ENCODE peak calls at places on chromosomes 12 and 14, in six cellular contexts. One of them, this sample, is unnamed.
A peak's percentile ranks its signal among the peaks of the same experiment; 100 is the strongest.

GRCh38 chr14:88095791-88096190 is 90.9 kb downstream of the GPR65 start:
- DNase-seq in foreskin fibroblast: no peak
- DNase-seq in tibial artery: no peak
- DNase-seq in astrocyte of the spinal cord: no peak
- DNase-seq in fibroblast of pulmonary artery: no peak
- DNase-seq in lower lobe of right lung: no peak
- DNase-seq in this sample: no peak

GRCh38 chr12:18546399-18546798 is 191.4 kb downstream of the PLCZ1 start:
- DNase-seq in foreskin fibroblast: peak; percentile 83
- DNase-seq in lower lobe of right lung: no peak
- DNase-seq in astrocyte of the spinal cord: peak; percentile 10
- DNase-seq in tibial artery: no peak
- DNase-seq in fibroblast of pulmonary artery: peak; percentile 80
- DNase-seq in this sample: peak; percentile 63

GRCh38 chr12:117408161-117408791 is 46.9 kb upstream of the NOS1 start:
- DNase-seq in lower lobe of right lung: peak; percentile 58
- DNase-seq in foreskin fibroblast: peak; percentile 1
- DNase-seq in astrocyte of the spinal cord: peak; percentile 45
- DNase-seq in tibial artery: no peak
- DNase-seq in fibroblast of pulmonary artery: peak; percentile 5
- DNase-seq in this sample: peak; percentile 84

GRCh38 chr12:1619599-1619998 is 9.4 kb upstream of the WNT5B start:
- DNase-seq in foreskin fibroblast: no peak
- DNase-seq in lower lobe of right lung: peak; percentile 80
- DNase-seq in tibial artery: peak; percentile 75
- DNase-seq in fibroblast of pulmonary artery: no peak
- DNase-seq in astrocyte of the spinal cord: no peak
- DNase-seq in this sample: no peak

GRCh38 chr14:90518941-90519256 is 122.1 kb downstream of the CALM1 start:
- DNase-seq in foreskin fibroblast: peak; percentile 16
- DNase-seq in fibroblast of pulmonary artery: no peak
- DNase-seq in tibial artery: no peak
- DNase-seq in astrocyte of the spinal cord: no peak
- DNase-seq in lower lobe of right lung: peak; percentile 39
- DNase-seq in this sample: peak; percentile 10

GRCh38 chr12:16880864-16881285 is 274.9 kb upstream of the LMO3 start:
- DNase-seq in tibial artery: no peak
- DNase-seq in lower lobe of right lung: no peak
- DNase-seq in foreskin fibroblast: no peak
- DNase-seq in fibroblast of pulmonary artery: no peak
- DNase-seq in astrocyte of the spinal cord: no peak
- DNase-seq in this sample: no peak

GRCh38 chr14:92615451-92615850 is 101.9 kb downstream of the RIN3 start:
- DNase-seq in foreskin fibroblast: no peak
- DNase-seq in tibial artery: no peak
- DNase-seq in lower lobe of right lung: no peak
- DNase-seq in astrocyte of the spinal cord: no peak
- DNase-seq in fibroblast of pulmonary artery: no peak
- DNase-seq in this sample: no peak

GRCh38 chr12:48696626-48697025 is 14.6 kb upstream of the KANSL2 start:
- DNase-seq in fibroblast of pulmonary artery: no peak
- DNase-seq in foreskin fibroblast: no peak
- DNase-seq in astrocyte of the spinal cord: no peak
- DNase-seq in lower lobe of right lung: no peak
- DNase-seq in tibial artery: no peak
- DNase-seq in this sample: no peak

GRCh38 chr14:70027785-70028428 is 148.7 kb downstream of the SMOC1 start:
- DNase-seq in fibroblast of pulmonary artery: peak; percentile 50
- DNase-seq in lower lobe of right lung: peak; percentile 72
- DNase-seq in astrocyte of the spinal cord: peak; percentile 50
- DNase-seq in foreskin fibroblast: peak; percentile 63
- DNase-seq in tibial artery: peak; percentile 79
- DNase-seq in this sample: peak; percentile 26

GRCh38 chr12:25496098-25496587 is 56.9 kb downstream of the LMNTD1 start:
- DNase-seq in tibial artery: no peak
- DNase-seq in astrocyte of the spinal cord: no peak
- DNase-seq in lower lobe of right lung: no peak
- DNase-seq in foreskin fibroblast: peak; percentile 81
- DNase-seq in fibroblast of pulmonary artery: peak; percentile 18
- DNase-seq in this sample: peak; percentile 73

GRCh38 chr14:105070760-105071137 is 5.5 kb upstream of the GPR132 start:
- DNase-seq in lower lobe of right lung: no peak
- DNase-seq in fibroblast of pulmonary artery: no peak
- DNase-seq in tibial artery: no peak
- DNase-seq in foreskin fibroblast: peak; percentile 33
- DNase-seq in astrocyte of the spinal cord: no peak
- DNase-seq in this sample: no peak

GRCh38 chr12:75870878-75871277 is 160.7 kb downstream of the PHLDA1 start:
- DNase-seq in lower lobe of right lung: no peak
- DNase-seq in foreskin fibroblast: peak; percentile 48
- DNase-seq in fibroblast of pulmonary artery: no peak
- DNase-seq in tibial artery: no peak
- DNase-seq in astrocyte of the spinal cord: peak; percentile 59
- DNase-seq in this sample: no peak

GRCh38 chr14:69045857-69046351 is 66.8 kb upstream of the ACTN1 start:
- DNase-seq in lower lobe of right lung: no peak
- DNase-seq in fibroblast of pulmonary artery: peak; percentile 52
- DNase-seq in tibial artery: peak; percentile 78
- DNase-seq in astrocyte of the spinal cord: peak; percentile 80
- DNase-seq in foreskin fibroblast: peak; percentile 58
- DNase-seq in this sample: peak; percentile 22

GRCh38 chr14:66380143-66380542 is 106.0 kb upstream of the CCDC196 start:
- DNase-seq in fibroblast of pulmonary artery: peak; percentile 45
- DNase-seq in foreskin fibroblast: no peak
- DNase-seq in astrocyte of the spinal cord: no peak
- DNase-seq in tibial artery: no peak
- DNase-seq in lower lobe of right lung: no peak
- DNase-seq in this sample: no peak

GRCh38 chr12:62602445-62603060 is 135.9 kb downstream of the MON2 start:
- DNase-seq in tibial artery: peak; percentile 93
- DNase-seq in lower lobe of right lung: peak; percentile 94
- DNase-seq in fibroblast of pulmonary artery: peak; percentile 91
- DNase-seq in foreskin fibroblast: peak; percentile 94
- DNase-seq in astrocyte of the spinal cord: peak; percentile 95
- DNase-seq in this sample: peak; percentile 93

GRCh38 chr12:128852885-128853284 is 393 bp upstream of the GLT1D1 start:
- DNase-seq in lower lobe of right lung: no peak
- DNase-seq in astrocyte of the spinal cord: no peak
- DNase-seq in tibial artery: peak; percentile 55
- DNase-seq in foreskin fibroblast: no peak
- DNase-seq in fibroblast of pulmonary artery: no peak
- DNase-seq in this sample: no peak

GRCh38 chr12:103924761-103925641 is 5.2 kb upstream of the HSP90B1 start:
- DNase-seq in lower lobe of right lung: no peak
- DNase-seq in fibroblast of pulmonary artery: peak; percentile 82
- DNase-seq in foreskin fibroblast: peak; percentile 86
- DNase-seq in astrocyte of the spinal cord: peak; percentile 94
- DNase-seq in tibial artery: no peak
- DNase-seq in this sample: peak; percentile 70

GRCh38 chr12:125773033-125773432 is 707.8 kb downstream of the AACS start:
- DNase-seq in foreskin fibroblast: no peak
- DNase-seq in tibial artery: no peak
- DNase-seq in fibroblast of pulmonary artery: no peak
- DNase-seq in astrocyte of the spinal cord: no peak
- DNase-seq in lower lobe of right lung: no peak
- DNase-seq in this sample: no peak

GRCh38 chr12:25769076-25769945 is 189.2 kb upstream of the RASSF8 start:
- DNase-seq in lower lobe of right lung: no peak
- DNase-seq in astrocyte of the spinal cord: peak; percentile 81
- DNase-seq in tibial artery: no peak
- DNase-seq in fibroblast of pulmonary artery: peak; percentile 87
- DNase-seq in foreskin fibroblast: peak; percentile 83
- DNase-seq in this sample: peak; percentile 78

GRCh38 chr12:57841445-57841844 is 5.1 kb downstream of the CTDSP2 start:
- DNase-seq in astrocyte of the spinal cord: no peak
- DNase-seq in lower lobe of right lung: no peak
- DNase-seq in tibial artery: no peak
- DNase-seq in fibroblast of pulmonary artery: no peak
- DNase-seq in foreskin fibroblast: no peak
- DNase-seq in this sample: no peak

GRCh38 chr12:130634866-130635265 is 81.2 kb downstream of the RIMBP2 start:
- DNase-seq in lower lobe of right lung: no peak
- DNase-seq in astrocyte of the spinal cord: no peak
- DNase-seq in tibial artery: no peak
- DNase-seq in fibroblast of pulmonary artery: no peak
- DNase-seq in foreskin fibroblast: no peak
- DNase-seq in this sample: no peak

DNA sequence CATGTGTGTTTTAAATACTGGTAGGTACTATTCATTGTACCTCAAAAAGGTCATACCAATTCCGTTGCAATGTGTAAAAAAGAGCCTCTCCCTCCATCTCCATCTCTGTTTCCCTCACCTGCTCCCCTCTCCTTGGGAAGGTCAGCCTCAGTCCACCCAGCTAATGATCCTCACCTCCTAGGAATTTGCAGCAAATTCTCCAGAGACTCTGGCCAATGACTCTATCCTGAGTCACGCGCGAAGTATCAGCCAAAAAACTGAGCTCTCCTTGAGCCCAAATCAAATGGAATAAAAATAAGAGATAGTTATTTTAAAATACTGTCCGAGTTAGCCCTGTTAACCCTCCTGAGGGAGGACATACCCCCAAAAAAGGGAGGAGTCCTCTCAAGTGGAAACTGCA is 148.4 kb downstream of the DPF3 start:
- DNase-seq in tibial artery: no peak
- DNase-seq in fibroblast of pulmonary artery: peak; percentile 76
- DNase-seq in foreskin fibroblast: peak; percentile 94
- DNase-seq in astrocyte of the spinal cord: peak; percentile 86
- DNase-seq in lower lobe of right lung: no peak
- DNase-seq in this sample: peak; percentile 86
- H3K4me3 ChIP-seq in tibial artery: no peak overlapping the region
- H3K4me3 ChIP-seq in fibroblast of pulmonary artery: no peak overlapping the region
- H3K4me3 ChIP-seq in foreskin fibroblast: no peak overlapping the region
- H3K4me3 ChIP-seq in astrocyte of the spinal cord: no peak overlapping the region
- H3K4me3 ChIP-seq in lower lobe of right lung: no peak overlapping the region
- H3K4me3 ChIP-seq in this sample: peak overlapping the region; percentile 24

GRCh38 chr12:94689002-94689645 is 38.8 kb upstream of the TMCC3 start:
- DNase-seq in lower lobe of right lung: no peak
- DNase-seq in fibroblast of pulmonary artery: peak; percentile 76
- DNase-seq in astrocyte of the spinal cord: peak; percentile 62
- DNase-seq in tibial artery: no peak
- DNase-seq in foreskin fibroblast: peak; percentile 64
- DNase-seq in this sample: peak; percentile 35

GRCh38 chr12:94689646-94690036 is 39.3 kb upstream of the TMCC3 start:
- DNase-seq in astrocyte of the spinal cord: no peak
- DNase-seq in foreskin fibroblast: no peak
- DNase-seq in fibroblast of pulmonary artery: peak; percentile 26
- DNase-seq in lower lobe of right lung: no peak
- DNase-seq in tibial artery: no peak
- DNase-seq in this sample: peak; percentile 3

GRCh38 chr12:94684416-94684815 is 34.1 kb upstream of the TMCC3 start:
- DNase-seq in fibroblast of pulmonary artery: no peak
- DNase-seq in tibial artery: no peak
- DNase-seq in foreskin fibroblast: no peak
- DNase-seq in astrocyte of the spinal cord: no peak
- DNase-seq in lower lobe of right lung: no peak
- DNase-seq in this sample: no peak

GRCh38 chr12:94690199-94690695 is 39.9 kb upstream of the TMCC3 start:
- DNase-seq in tibial artery: no peak
- DNase-seq in foreskin fibroblast: no peak
- DNase-seq in fibroblast of pulmonary artery: peak; percentile 78
- DNase-seq in astrocyte of the spinal cord: no peak
- DNase-seq in lower lobe of right lung: no peak
- DNase-seq in this sample: peak; percentile 33

GRCh38 chr12:94686834-94687628 is 36.7 kb upstream of the TMCC3 start:
- DNase-seq in lower lobe of right lung: no peak
- DNase-seq in foreskin fibroblast: no peak
- DNase-seq in fibroblast of pulmonary artery: peak; percentile 9
- DNase-seq in astrocyte of the spinal cord: no peak
- DNase-seq in tibial artery: no peak
- DNase-seq in this sample: no peak
- H3K4me3 ChIP-seq in lower lobe of right lung: no peak overlapping the region
- H3K4me3 ChIP-seq in foreskin fibroblast: no peak overlapping the region
- H3K4me3 ChIP-seq in fibroblast of pulmonary artery: no peak overlapping the region
- H3K4me3 ChIP-seq in astrocyte of the spinal cord: no peak overlapping the region
- H3K4me3 ChIP-seq in tibial artery: no peak overlapping the region
- H3K4me3 ChIP-seq in this sample: no peak overlapping the region

DNA sequence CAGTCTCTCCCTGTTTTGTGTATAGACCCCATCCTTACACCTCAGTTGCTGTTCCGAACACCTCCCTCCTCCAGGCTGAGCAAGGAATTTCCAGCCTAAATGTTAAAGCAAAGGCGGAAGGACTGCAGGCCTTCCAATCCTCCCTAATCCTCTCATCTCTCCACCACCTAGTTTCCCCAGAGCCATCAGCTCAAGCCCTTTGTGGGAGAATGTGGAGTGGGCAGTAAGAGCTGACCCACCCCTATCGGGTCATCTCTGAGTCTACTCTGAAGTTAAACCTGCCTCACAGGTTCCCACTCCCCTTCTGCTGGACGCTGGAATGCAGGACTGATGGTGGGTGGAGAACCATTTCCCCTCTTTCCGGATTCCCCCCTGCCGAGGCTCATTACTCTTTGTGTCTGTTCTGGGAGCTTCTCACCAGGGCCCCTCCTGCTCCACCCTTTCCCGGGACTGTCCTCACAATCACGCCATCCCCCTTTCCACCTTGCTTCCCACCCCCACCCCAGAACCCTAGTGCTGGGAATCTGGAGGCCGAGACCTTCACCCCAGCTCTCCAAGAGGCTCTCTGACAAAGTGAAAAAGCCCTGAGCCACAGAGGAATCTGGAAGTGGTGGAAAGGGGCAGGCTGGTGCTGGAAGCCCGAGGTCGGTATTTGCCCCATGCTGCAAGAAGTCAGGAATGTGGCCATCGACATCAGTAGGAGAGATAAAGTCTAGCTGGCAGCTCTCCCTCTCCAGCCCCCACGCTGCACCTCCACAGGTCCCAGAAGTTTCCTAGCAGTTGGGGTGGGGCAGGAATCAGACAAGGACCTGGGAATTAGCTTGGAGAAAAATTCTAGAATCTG is 3.3 kb upstream of the KRT18 start:
- DNase-seq in tibial artery: no peak
- DNase-seq in astrocyte of the spinal cord: peak; percentile 59
- DNase-seq in fibroblast of pulmonary artery: peak; percentile 84
- DNase-seq in lower lobe of right lung: peak; percentile 67
- DNase-seq in foreskin fibroblast: peak; percentile 31
- DNase-seq in this sample: peak; percentile 59
- H3K4me3 ChIP-seq in tibial artery: no peak overlapping the region
- H3K4me3 ChIP-seq in astrocyte of the spinal cord: no peak overlapping the region
- H3K4me3 ChIP-seq in fibroblast of pulmonary artery: peak overlapping the region; percentile 19
- H3K4me3 ChIP-seq in lower lobe of right lung: no peak overlapping the region
- H3K4me3 ChIP-seq in foreskin fibroblast: no peak overlapping the region
- H3K4me3 ChIP-seq in this sample: no peak overlapping the region

GRCh38 chr14:65170318-65170717 is 68.0 kb upstream of the MAX start:
- DNase-seq in fibroblast of pulmonary artery: no peak
- DNase-seq in lower lobe of right lung: no peak
- DNase-seq in foreskin fibroblast: no peak
- DNase-seq in astrocyte of the spinal cord: no peak
- DNase-seq in tibial artery: no peak
- DNase-seq in this sample: no peak
- H3K4me3 ChIP-seq in fibroblast of pulmonary artery: peak overlapping the region; percentile 47
- H3K4me3 ChIP-seq in lower lobe of right lung: no peak overlapping the region
- H3K4me3 ChIP-seq in foreskin fibroblast: peak overlapping the region; percentile 20
- H3K4me3 ChIP-seq in astrocyte of the spinal cord: no peak overlapping the region
- H3K4me3 ChIP-seq in tibial artery: no peak overlapping the region
- H3K4me3 ChIP-seq in this sample: peak overlapping the region; percentile 43

GRCh38 chr12:116201908-116202307 is 75.6 kb downstream of the MED13L start:
- DNase-seq in foreskin fibroblast: peak; percentile 72
- DNase-seq in lower lobe of right lung: no peak
- DNase-seq in astrocyte of the spinal cord: peak; percentile 37
- DNase-seq in tibial artery: no peak
- DNase-seq in fibroblast of pulmonary artery: no peak
- DNase-seq in this sample: peak; percentile 78
- H3K4me3 ChIP-seq in foreskin fibroblast: no peak overlapping the region
- H3K4me3 ChIP-seq in lower lobe of right lung: no peak overlapping the region
- H3K4me3 ChIP-seq in astrocyte of the spinal cord: no peak overlapping the region
- H3K4me3 ChIP-seq in tibial artery: no peak overlapping the region
- H3K4me3 ChIP-seq in fibroblast of pulmonary artery: no peak overlapping the region
- H3K4me3 ChIP-seq in this sample: no peak overlapping the region